ENCODE peak calls at places on chromosomes 1 and 21, in nine cellular contexts. One of them, this sample, is unnamed.
A peak's percentile ranks its signal among the peaks of the same experiment; 100 is the strongest.

GRCh38 chr1:175690926-175691325 is 52.5 kb downstream of the TNR start:
- DNase-seq in A549: no peak
- DNase-seq in AG04450: no peak
- DNase-seq in GM12865: no peak
- DNase-seq in dorsolateral prefrontal cortex: no peak
- DNase-seq in lower lobe of right lung: no peak
- DNase-seq in A673: no peak
- DNase-seq in esophagus muscularis mucosa: no peak
- DNase-seq in PC-9: no peak
- DNase-seq in this sample: no peak

GRCh38 chr1:110135268-110136065 is 14.8 kb upstream of the SLC6A17 start:
- DNase-seq in A549: no peak
- DNase-seq in AG04450: no peak
- DNase-seq in GM12865: no peak
- DNase-seq in dorsolateral prefrontal cortex: no peak
- DNase-seq in lower lobe of right lung: no peak
- DNase-seq in A673: no peak
- DNase-seq in esophagus muscularis mucosa: no peak
- DNase-seq in PC-9: no peak
- DNase-seq in this sample: no peak

GRCh38 chr1:217425528-217425927 is 205.4 kb downstream of the GPATCH2 start:
- DNase-seq in A549: no peak
- DNase-seq in AG04450: no peak
- DNase-seq in GM12865: no peak
- DNase-seq in dorsolateral prefrontal cortex: no peak
- DNase-seq in lower lobe of right lung: no peak
- DNase-seq in A673: no peak
- DNase-seq in esophagus muscularis mucosa: no peak
- DNase-seq in PC-9: no peak
- DNase-seq in this sample: no peak

GRCh38 chr1:119159096-119159495 is 18.6 kb upstream of the WARS2 start:
- DNase-seq in A549: no peak
- DNase-seq in AG04450: peak; percentile 23
- DNase-seq in GM12865: no peak
- DNase-seq in dorsolateral prefrontal cortex: no peak
- DNase-seq in lower lobe of right lung: no peak
- DNase-seq in A673: no peak
- DNase-seq in esophagus muscularis mucosa: no peak
- DNase-seq in PC-9: no peak
- DNase-seq in this sample: no peak

GRCh38 chr1:60132985-60133673 is 59.6 kb upstream of the C1orf87 start:
- DNase-seq in A549: no peak
- DNase-seq in AG04450: peak; percentile 13
- DNase-seq in GM12865: no peak
- DNase-seq in dorsolateral prefrontal cortex: no peak
- DNase-seq in lower lobe of right lung: no peak
- DNase-seq in A673: peak; percentile 58
- DNase-seq in esophagus muscularis mucosa: no peak
- DNase-seq in PC-9: no peak
- DNase-seq in this sample: peak; percentile 65

GRCh38 chr1:23800396-23801337 is at the start of gene GALE:
- DNase-seq in A549: peak; percentile 92
- DNase-seq in AG04450: peak; percentile 81
- DNase-seq in GM12865: peak; percentile 98
- DNase-seq in dorsolateral prefrontal cortex: peak; percentile 95
- DNase-seq in lower lobe of right lung: peak; percentile 98
- DNase-seq in A673: peak; percentile 98
- DNase-seq in esophagus muscularis mucosa: peak; percentile 99
- DNase-seq in PC-9: peak; percentile 93
- DNase-seq in this sample: peak; percentile 35

GRCh38 chr1:224563666-224564065 is 52.5 kb upstream of the CNIH3 start:
- DNase-seq in A549: no peak
- DNase-seq in AG04450: no peak
- DNase-seq in GM12865: no peak
- DNase-seq in dorsolateral prefrontal cortex: no peak
- DNase-seq in lower lobe of right lung: no peak
- DNase-seq in A673: no peak
- DNase-seq in esophagus muscularis mucosa: no peak
- DNase-seq in PC-9: no peak
- DNase-seq in this sample: no peak

GRCh38 chr1:36843027-36843426 is 191.3 kb downstream of the GRIK3 start:
- DNase-seq in A549: no peak
- DNase-seq in AG04450: no peak
- DNase-seq in GM12865: no peak
- DNase-seq in dorsolateral prefrontal cortex: no peak
- DNase-seq in lower lobe of right lung: peak; percentile 17
- DNase-seq in A673: no peak
- DNase-seq in esophagus muscularis mucosa: no peak
- DNase-seq in PC-9: no peak
- DNase-seq in this sample: no peak

GRCh38 chr1:27643626-27644368 is 8.8 kb upstream of the FGR start:
- DNase-seq in A549: peak; percentile 62
- DNase-seq in AG04450: no peak
- DNase-seq in GM12865: peak; percentile 87
- DNase-seq in dorsolateral prefrontal cortex: no peak
- DNase-seq in lower lobe of right lung: peak; percentile 64
- DNase-seq in A673: peak; percentile 73
- DNase-seq in esophagus muscularis mucosa: no peak
- DNase-seq in PC-9: peak; percentile 33
- DNase-seq in this sample: no peak

GRCh38 chr21:17334478-17334877 is 178.4 kb upstream of the CXADR start:
- DNase-seq in A549: no peak
- DNase-seq in AG04450: no peak
- DNase-seq in GM12865: no peak
- DNase-seq in dorsolateral prefrontal cortex: no peak
- DNase-seq in lower lobe of right lung: no peak
- DNase-seq in A673: no peak
- DNase-seq in esophagus muscularis mucosa: no peak
- DNase-seq in PC-9: no peak
- DNase-seq in this sample: no peak

GRCh38 chr21:43343095-43343991 is 83.6 kb downstream of the SIK1 start:
- DNase-seq in A549: peak; percentile 98
- DNase-seq in AG04450: no peak
- DNase-seq in GM12865: no peak
- DNase-seq in dorsolateral prefrontal cortex: no peak
- DNase-seq in lower lobe of right lung: peak; percentile 94
- DNase-seq in A673: no peak
- DNase-seq in esophagus muscularis mucosa: no peak
- DNase-seq in PC-9: peak; percentile 94
- DNase-seq in this sample: peak; percentile 2

DNA sequence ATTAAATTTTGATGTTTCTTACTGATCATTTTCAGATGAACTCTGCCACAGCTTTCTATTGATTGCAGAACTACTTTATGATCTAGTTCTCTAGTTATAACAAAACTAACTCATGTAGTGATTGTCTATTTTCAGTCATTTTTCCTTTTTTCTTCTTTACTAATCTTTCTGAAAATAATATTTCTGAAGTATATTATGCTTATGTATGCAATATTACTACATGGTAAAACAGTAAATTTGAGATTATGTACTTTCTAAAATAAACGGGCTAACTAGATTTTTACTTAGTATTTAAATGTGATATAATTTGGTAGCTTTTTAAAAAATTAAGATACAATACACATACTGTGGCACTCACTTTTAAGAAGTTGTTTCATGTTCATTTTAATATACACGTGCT is 7.6 kb downstream of the TSNAX start:
- DNase-seq in A549: no peak
- DNase-seq in AG04450: no peak
- DNase-seq in GM12865: no peak
- DNase-seq in dorsolateral prefrontal cortex: no peak
- DNase-seq in lower lobe of right lung: no peak
- DNase-seq in A673: no peak
- DNase-seq in esophagus muscularis mucosa: no peak
- DNase-seq in PC-9: no peak
- DNase-seq in this sample: no peak
- H3K4me3 ChIP-seq in A549: no peak overlapping the region
- H3K4me3 ChIP-seq in AG04450: no peak overlapping the region
- H3K4me3 ChIP-seq in GM12865: no peak overlapping the region
- H3K4me3 ChIP-seq in dorsolateral prefrontal cortex: no peak overlapping the region
- H3K4me3 ChIP-seq in lower lobe of right lung: no peak overlapping the region
- H3K4me3 ChIP-seq in A673: no peak overlapping the region
- H3K4me3 ChIP-seq in esophagus muscularis mucosa: no peak overlapping the region
- H3K4me3 ChIP-seq in PC-9: no peak overlapping the region
- H3K4me3 ChIP-seq in this sample: no peak overlapping the region

DNA sequence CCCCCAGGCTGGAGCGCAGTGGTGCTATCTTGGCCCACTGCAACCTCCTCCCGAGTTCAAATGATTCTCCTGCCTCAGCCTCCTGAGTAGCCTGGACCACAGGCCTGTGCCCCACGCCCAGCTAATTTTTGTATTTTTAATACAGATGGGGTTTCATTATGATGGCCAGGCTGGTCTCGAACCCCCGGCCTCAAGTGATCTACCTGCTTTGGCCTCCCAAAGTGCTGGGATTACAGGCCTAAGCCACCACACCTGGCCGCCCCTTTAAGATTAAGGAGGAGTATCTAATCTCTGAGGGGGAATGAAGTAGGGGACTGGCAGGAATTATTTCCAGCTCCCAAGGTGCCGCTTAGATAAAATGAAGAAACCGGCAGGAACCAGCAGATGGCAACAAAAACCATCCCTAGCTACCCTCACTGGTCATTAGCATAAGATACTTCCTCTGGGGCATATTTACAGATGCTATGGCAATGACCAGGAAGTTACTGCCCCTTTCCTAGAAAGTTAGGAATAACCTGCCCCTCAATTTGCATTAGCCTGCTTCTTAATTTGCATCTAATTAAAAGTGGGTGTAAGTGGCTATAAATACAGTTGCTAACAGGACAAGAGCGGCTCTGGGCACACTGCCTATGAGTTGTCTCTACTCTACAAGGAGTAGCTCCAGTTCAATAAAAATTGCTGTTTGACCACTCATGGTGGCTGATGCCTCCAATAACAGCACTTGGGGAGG is 7.1 kb upstream of the NSUN4 start:
- DNase-seq in A549: peak; percentile 51
- DNase-seq in AG04450: no peak
- DNase-seq in GM12865: peak; percentile 87
- DNase-seq in dorsolateral prefrontal cortex: no peak
- DNase-seq in lower lobe of right lung: no peak
- DNase-seq in A673: peak; percentile 66
- DNase-seq in esophagus muscularis mucosa: no peak
- DNase-seq in PC-9: peak; percentile 48
- DNase-seq in this sample: no peak
- TF ChIP-seq CTCF in A549: peak; percentile 36
- TF ChIP-seq CTCF in AG04450: peak; percentile 41
- TF ChIP-seq CTCF in GM12865: peak; percentile 44
- TF ChIP-seq CTCF in dorsolateral prefrontal cortex: no peak
- TF ChIP-seq CTCF in lower lobe of right lung: no peak
- TF ChIP-seq CTCF in A673: peak; percentile 63
- TF ChIP-seq CTCF in esophagus muscularis mucosa: no peak
- TF ChIP-seq CTCF in PC-9: peak; percentile 54
- TF ChIP-seq CTCF in this sample: peak; percentile 60

GRCh38 chr1:208240698-208241355 is 3.4 kb downstream of the PLXNA2 start:
- DNase-seq in A549: no peak
- DNase-seq in AG04450: no peak
- DNase-seq in GM12865: no peak
- DNase-seq in dorsolateral prefrontal cortex: no peak
- DNase-seq in lower lobe of right lung: no peak
- DNase-seq in A673: no peak
- DNase-seq in esophagus muscularis mucosa: no peak
- DNase-seq in PC-9: no peak
- DNase-seq in this sample: no peak
- H3K4me3 ChIP-seq in A549: no peak overlapping the region
- H3K4me3 ChIP-seq in AG04450: no peak overlapping the region
- H3K4me3 ChIP-seq in GM12865: no peak overlapping the region
- H3K4me3 ChIP-seq in dorsolateral prefrontal cortex: peak overlapping the region; percentile 74
- H3K4me3 ChIP-seq in lower lobe of right lung: peak overlapping the region; percentile 94
- H3K4me3 ChIP-seq in A673: no peak overlapping the region
- H3K4me3 ChIP-seq in esophagus muscularis mucosa: peak overlapping the region; percentile 98
- H3K4me3 ChIP-seq in PC-9: no peak overlapping the region
- H3K4me3 ChIP-seq in this sample: no peak overlapping the region

DNA sequence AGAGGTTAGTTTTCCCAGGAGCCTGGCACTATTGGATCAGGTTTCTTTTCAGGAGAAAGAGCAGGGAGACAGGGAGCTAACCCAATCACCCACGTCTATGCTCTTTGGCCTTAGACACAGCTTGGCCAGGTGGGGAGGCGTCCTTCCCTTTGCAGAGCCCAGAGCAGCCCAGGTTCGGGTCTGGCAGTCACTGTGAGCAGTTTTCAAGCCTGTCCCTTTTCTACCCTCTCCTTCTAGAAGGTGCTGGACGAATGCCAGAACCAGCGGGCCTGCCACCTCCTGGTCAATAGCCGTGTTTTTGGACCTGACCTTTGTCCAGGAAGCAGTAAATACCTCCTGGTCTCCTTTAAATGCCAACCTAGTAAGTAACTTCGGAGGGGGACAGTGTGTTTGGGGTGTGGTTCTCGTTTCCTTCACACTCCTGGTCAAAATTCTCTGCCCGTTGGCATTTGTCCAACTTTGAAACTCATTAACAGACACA is 44.9 kb downstream of the EVA1C start:
- DNase-seq in A549: peak; percentile 74
- DNase-seq in AG04450: no peak
- DNase-seq in GM12865: no peak
- DNase-seq in dorsolateral prefrontal cortex: no peak
- DNase-seq in lower lobe of right lung: peak; percentile 63
- DNase-seq in A673: no peak
- DNase-seq in esophagus muscularis mucosa: no peak
- DNase-seq in PC-9: peak; percentile 27
- DNase-seq in this sample: no peak
- TF ChIP-seq CTCF in A549: no peak
- TF ChIP-seq CTCF in AG04450: peak; percentile 11
- TF ChIP-seq CTCF in GM12865: no peak
- TF ChIP-seq CTCF in dorsolateral prefrontal cortex: no peak
- TF ChIP-seq CTCF in lower lobe of right lung: no peak
- TF ChIP-seq CTCF in A673: no peak
- TF ChIP-seq CTCF in esophagus muscularis mucosa: peak; percentile 16
- TF ChIP-seq CTCF in PC-9: no peak
- TF ChIP-seq CTCF in this sample: peak; percentile 40

DNA sequence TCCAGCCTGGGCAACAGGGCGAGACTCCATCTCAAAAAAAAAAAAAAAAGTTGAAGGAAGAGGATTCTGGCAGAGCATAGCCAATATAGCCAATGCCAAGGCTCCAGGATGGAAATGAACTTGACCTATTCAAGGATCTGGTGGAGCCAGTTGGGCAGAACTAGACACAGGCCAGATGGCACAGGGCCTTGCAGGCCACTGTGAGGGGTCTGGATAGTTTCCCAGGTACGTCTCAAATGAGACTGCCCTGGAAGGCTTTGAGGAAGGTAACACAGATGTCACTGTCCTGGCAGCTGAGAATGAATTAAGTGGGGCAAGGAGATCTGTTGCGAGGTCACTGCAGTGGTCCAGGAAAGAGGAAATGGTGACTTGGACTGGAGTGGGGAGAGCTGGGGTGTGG is 12.0 kb upstream of the ARHGEF19 start:
- DNase-seq in A549: no peak
- DNase-seq in AG04450: no peak
- DNase-seq in GM12865: no peak
- DNase-seq in dorsolateral prefrontal cortex: no peak
- DNase-seq in lower lobe of right lung: no peak
- DNase-seq in A673: no peak
- DNase-seq in esophagus muscularis mucosa: no peak
- DNase-seq in PC-9: no peak
- DNase-seq in this sample: no peak
- H3K4me3 ChIP-seq in A549: no peak overlapping the region
- H3K4me3 ChIP-seq in AG04450: no peak overlapping the region
- H3K4me3 ChIP-seq in GM12865: no peak overlapping the region
- H3K4me3 ChIP-seq in dorsolateral prefrontal cortex: no peak overlapping the region
- H3K4me3 ChIP-seq in lower lobe of right lung: no peak overlapping the region
- H3K4me3 ChIP-seq in A673: no peak overlapping the region
- H3K4me3 ChIP-seq in esophagus muscularis mucosa: no peak overlapping the region
- H3K4me3 ChIP-seq in PC-9: no peak overlapping the region
- H3K4me3 ChIP-seq in this sample: no peak overlapping the region